ENCODE peak calls at places on chromosomes 3 and 15, in seven cellular contexts. B, L, Y, T, S, E and Q are unnamed samples. For H3K4me1 and H3K9me3, the result is how much of the 10 kb centered on the place peaks cover.

GRCh38 chr15:74657846-74658245 is 38.0 kb downstream of the EDC3 start:
- DNase-seq in B (peak), Y (no peak), T (no peak), L (no peak), E (no peak), S (peak), Q (no peak)

GRCh38 chr3:64666171-64666581 is 21.6 kb downstream of the ADAMTS9 start:
- DNase-seq in T (no peak), E (peak), Y (no peak), L (peak), S (peak), B (peak), Q (no peak)

GRCh38 chr3:173711619-173712018 is 314.1 kb downstream of the NLGN1 start:
- DNase-seq in Y (no peak), B (no peak), S (peak), T (no peak), E (no peak), L (peak), Q (no peak)

GRCh38 chr3:85360742-85361387 is 402.1 kb downstream of the CADM2 start:
- DNase-seq in B (no peak), L (peak), T (no peak), E (peak), S (peak), Y (no peak), Q (no peak)

GRCh38 chr3:45011756-45012441 is 14.2 kb upstream of the CLEC3B start:
- DNase-seq in Y (peak), B (peak), E (no peak), S (peak), L (peak), T (peak), Q (peak)

GRCh38 chr3:112302881-112303761 is 9.1 kb upstream of the SLC9C1 start:
- DNase-seq in S (peak), B (peak), E (no peak), Y (no peak), T (no peak), L (peak), Q (no peak)

GRCh38 chr3:57256844-57257243 is 29.3 kb downstream of the APPL1 start:
- DNase-seq in L (no peak), E (no peak), S (no peak), Y (no peak), T (no peak), B (no peak), Q (no peak)

GRCh38 chr3:71132995-71133730 is 450.4 kb downstream of the FOXP1 start:
- DNase-seq in L (no peak), Y (no peak), E (no peak), T (no peak), B (peak), S (no peak), Q (no peak)

GRCh38 chr3:114154321-114154821 is 24.5 kb downstream of the DRD3 start:
- DNase-seq in T (no peak), E (no peak), S (no peak), L (no peak), B (no peak), Y (no peak), Q (no peak)

GRCh38 chr3:72011495-72011894 is 226.5 kb upstream of the PROK2 start:
- DNase-seq in Y (no peak), L (no peak), E (no peak), S (peak), B (peak), T (no peak), Q (no peak)

GRCh38 chr15:43518073-43518761 is 809 bp downstream of the MAP1A start:
- DNase-seq in S (peak), T (no peak), L (peak), Y (peak), B (peak), E (no peak), Q (no peak)

GRCh38 chr3:152941825-152942224 is 106.9 kb downstream of the P2RY1 start:
- DNase-seq in E (no peak), L (no peak), Y (no peak), B (no peak), T (no peak), S (no peak), Q (no peak)

GRCh38 chr3:27165348-27165747 is 203.8 kb downstream of the NEK10 start:
- DNase-seq in E (no peak), T (no peak), L (peak), S (peak), B (peak), Y (no peak), Q (no peak)

GRCh38 chr15:101148166-101148880 is 103.5 kb downstream of the CHSY1 start:
- DNase-seq in T (peak), Y (no peak), S (no peak), B (no peak), E (no peak), L (no peak), Q (no peak)

GRCh38 chr15:73686781-73687256 is 2.6 kb downstream of the CD276 start:
- DNase-seq in Y (no peak), S (peak), B (peak), E (peak), T (no peak), L (peak), Q (no peak)

GRCh38 chr3:99950921-99951320 is 133.3 kb downstream of the CMSS1 start:
- DNase-seq in E (no peak), T (no peak), B (no peak), Y (no peak), L (no peak), S (no peak), Q (no peak)

GRCh38 chr15:59311245-59311644 is 61.4 kb downstream of the MYO1E start:
- DNase-seq in Y (no peak), E (no peak), S (no peak), T (no peak), B (no peak), L (no peak), Q (no peak)

GRCh38 chr3:126395846-126396513 is 1.3 kb downstream of the CFAP100 start:
- DNase-seq in T (no peak), Y (no peak), E (no peak), L (no peak), S (no peak), B (no peak), Q (no peak)

GRCh38 chr3:4222574-4222973 is 80.6 kb upstream of the SETMAR start:
- DNase-seq in S (no peak), E (no peak), T (no peak), Y (no peak), L (no peak), B (no peak), Q (no peak)

GRCh38 chr3:137764563-137765309 is 621 bp downstream of the SOX14 start:
- DNase-seq in E (no peak), L (no peak), T (peak), B (no peak), Y (no peak), S (no peak), Q (no peak)
- H3K4me1 ChIP-seq in E (under half), L (under half), T (under half), B (under half), Y (under half), S (under half), Q (under half)

GRCh38 chr3:270688-271087 is 74.1 kb downstream of the CHL1 start:
- DNase-seq in E (no peak), S (no peak), T (no peak), Y (no peak), L (no peak), B (no peak), Q (no peak)
- H3K9me3 ChIP-seq in E (under half), S (under half), T (under half), Y (under half), L (under half), B (under half), Q (under half)

GRCh38 chr15:89826671-89827655 is 12.3 kb upstream of the ANPEP start:
- DNase-seq in E (no peak), Y (no peak), T (no peak), S (no peak), L (no peak), B (no peak), Q (no peak)

GRCh38 chr15:89823836-89824606 is 9.4 kb upstream of the ANPEP start:
- DNase-seq in Y (no peak), B (no peak), E (no peak), S (no peak), T (no peak), L (no peak), Q (no peak)

GRCh38 chr15:89822951-89823701 is 8.5 kb upstream of the ANPEP start:
- DNase-seq in S (no peak), T (no peak), L (no peak), B (peak), E (no peak), Y (no peak), Q (no peak)

GRCh38 chr15:89824607-89824867 is 9.9 kb upstream of the ANPEP start:
- DNase-seq in Y (no peak), T (no peak), L (no peak), B (no peak), E (no peak), S (no peak), Q (no peak)

DNA sequence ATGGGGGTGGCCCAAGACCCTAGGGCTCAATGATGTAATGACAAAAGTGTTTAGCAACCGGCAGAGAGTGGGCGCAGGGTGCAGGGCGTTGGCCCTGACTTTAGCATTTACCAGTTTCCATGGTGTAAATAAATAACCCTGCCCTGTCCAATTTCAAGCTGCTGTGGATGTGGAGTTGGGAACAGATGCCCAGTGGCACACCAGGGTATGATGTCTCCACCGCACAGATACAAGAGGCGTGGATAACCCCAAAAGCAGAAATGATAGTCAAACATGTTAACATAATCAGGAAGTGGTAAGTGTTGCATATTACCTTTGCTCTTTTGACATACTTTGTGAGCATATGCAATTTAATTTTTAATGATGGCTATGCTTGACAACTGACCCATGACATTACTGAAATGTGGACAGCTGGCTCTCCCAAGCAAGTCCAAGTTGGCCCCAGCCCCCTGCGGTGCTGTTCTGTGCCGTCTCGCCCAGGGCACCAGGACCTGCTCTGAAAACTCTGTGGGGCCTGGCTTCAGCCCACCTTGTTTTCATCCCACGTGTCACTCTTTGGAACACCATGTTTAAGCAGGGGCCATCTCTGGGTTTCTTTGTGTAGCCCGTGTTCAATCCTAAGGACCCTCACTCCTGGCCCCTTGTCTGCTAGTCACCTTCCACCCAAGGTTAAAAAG is 10.8 kb upstream of the ANPEP start:
- DNase-seq in L (no peak), S (no peak), T (no peak), E (no peak), B (no peak), Y (no peak), Q (no peak)
- H3K4me1 ChIP-seq in L (under half), S (half or more), T (under half), E (half or more), B (half or more), Y (under half), Q (under half)

DNA sequence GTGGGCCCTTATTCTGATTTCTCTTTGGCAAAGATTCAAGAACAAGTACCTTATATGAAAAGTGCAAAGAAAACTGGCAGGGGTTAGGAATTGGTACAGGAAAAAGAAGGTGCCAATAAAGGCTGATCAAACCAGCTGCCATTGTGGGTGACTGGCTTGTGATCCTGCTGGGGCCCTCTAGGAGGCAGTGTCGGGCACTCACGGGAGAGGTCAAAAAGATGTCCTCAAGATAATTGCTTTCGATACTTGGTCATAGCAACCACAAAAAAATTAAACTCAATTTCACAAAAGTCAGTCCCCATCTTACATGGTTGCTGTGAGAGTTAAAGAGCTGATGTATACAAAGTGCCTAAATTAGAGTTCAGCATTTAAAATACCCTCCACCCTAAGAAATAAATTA is 31.0 kb upstream of the CAV3 start:
- DNase-seq in L (no peak), Y (no peak), B (no peak), T (no peak), S (no peak), E (no peak), Q (no peak)
- H3K9me3 ChIP-seq in L (under half), Y (under half), B (under half), T (under half), S (under half), E (under half), Q (under half)

GRCh38 chr3:185024406-185024805 is 128.5 kb downstream of the C3orf70 start:
- DNase-seq in L (no peak), E (no peak), T (no peak), B (no peak), Y (no peak), S (no peak), Q (no peak)
- H3K4me1 ChIP-seq in L (under half), E (under half), T (under half), B (under half), Y (under half), S (under half), Q (under half)

GRCh38 chr15:26518885-26519284 is 254.0 kb downstream of the GABRB3 start:
- DNase-seq in S (no peak), E (no peak), T (no peak), Y (no peak), L (no peak), B (no peak), Q (no peak)

GRCh38 chr15:26516102-26516980 is 256.5 kb downstream of the GABRB3 start:
- DNase-seq in B (no peak), E (no peak), Y (no peak), L (no peak), S (no peak), T (no peak), Q (no peak)

GRCh38 chr15:26525096-26525495 is 247.8 kb downstream of the GABRB3 start:
- DNase-seq in T (no peak), Y (no peak), S (no peak), E (peak), B (no peak), L (no peak), Q (no peak)

GRCh38 chr15:26521142-26521541 is 251.7 kb downstream of the GABRB3 start:
- DNase-seq in B (no peak), T (no peak), Y (no peak), S (no peak), E (no peak), L (no peak), Q (no peak)
- H3K9me3 ChIP-seq in B (under half), T (half or more), Y (under half), S (under half), E (under half), L (under half), Q (under half)

DNA sequence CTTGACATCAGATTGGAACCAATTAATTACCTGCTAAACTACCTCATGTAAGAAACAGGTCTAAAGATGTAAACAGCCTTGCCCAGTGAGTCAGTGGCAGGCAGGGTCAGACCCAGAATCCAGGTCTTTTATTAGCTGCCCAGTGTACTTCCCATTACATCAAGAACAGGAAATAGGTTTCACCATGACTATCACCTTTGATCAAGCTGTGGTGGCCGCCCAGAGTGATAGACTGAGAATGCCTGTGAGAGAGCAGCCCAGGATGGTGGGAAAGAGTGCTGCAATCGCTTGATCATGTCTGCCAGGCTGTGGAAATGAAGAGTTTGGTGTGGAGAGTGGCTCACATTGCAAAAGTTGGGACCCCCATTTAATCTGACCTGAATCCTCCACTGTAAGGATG is 61.3 kb upstream of the PIAS1 start:
- DNase-seq in T (no peak), B (no peak), L (no peak), Y (no peak), E (peak), S (no peak), Q (no peak)
- H3K4me1 ChIP-seq in T (under half), B (under half), L (under half), Y (under half), E (under half), S (under half), Q (under half)

DNA sequence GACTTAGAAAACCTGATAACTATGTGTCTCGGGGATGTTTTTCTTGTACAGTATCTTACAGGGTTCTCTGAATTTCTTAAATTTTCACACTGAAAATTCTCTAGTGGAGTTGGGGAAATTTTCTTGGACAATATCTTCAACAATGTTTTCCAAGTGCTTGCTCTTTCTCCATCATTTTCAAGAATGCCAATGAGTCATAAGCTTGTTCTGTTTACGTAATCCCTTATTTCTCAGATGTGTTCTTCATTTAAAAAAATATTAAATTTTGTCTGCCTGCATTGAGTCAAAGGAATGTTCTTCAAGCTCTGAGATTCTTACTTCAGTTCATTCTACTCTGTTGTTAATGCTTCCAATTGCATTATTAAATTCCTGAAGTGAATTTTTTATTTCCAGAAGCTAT is 21.9 kb upstream of the PLSCR2 start:
- DNase-seq in T (no peak), B (peak), Y (no peak), L (no peak), S (no peak), E (no peak), Q (no peak)
- H3K9me3 ChIP-seq in T (under half), B (under half), Y (under half), L (under half), S (under half), E (under half), Q (under half)

GRCh38 chr15:40104865-40105516 is 3.7 kb downstream of the BMF start:
- DNase-seq in Y (peak), S (peak), B (peak), E (peak), L (peak), T (peak), Q (peak)

GRCh38 chr15:40103864-40104271 is 4.8 kb downstream of the BMF start:
- DNase-seq in L (no peak), S (no peak), E (no peak), Y (no peak), B (no peak), T (no peak), Q (no peak)

GRCh38 chr15:40104296-40104864 is 4.3 kb downstream of the BMF start:
- DNase-seq in B (no peak), Y (no peak), E (no peak), S (no peak), T (no peak), L (no peak), Q (no peak)

GRCh38 chr15:40100947-40101905 is 7.5 kb downstream of the BMF start:
- DNase-seq in Y (no peak), B (no peak), T (no peak), S (no peak), L (no peak), E (no peak), Q (no peak)

GRCh38 chr15:40103124-40103858 is 5.4 kb downstream of the BMF start:
- DNase-seq in S (peak), Y (peak), T (peak), E (no peak), L (peak), B (peak), Q (peak)
- H3K4me1 ChIP-seq in S (half or more), Y (half or more), T (half or more), E (half or more), L (half or more), B (half or more), Q (half or more)

DNA sequence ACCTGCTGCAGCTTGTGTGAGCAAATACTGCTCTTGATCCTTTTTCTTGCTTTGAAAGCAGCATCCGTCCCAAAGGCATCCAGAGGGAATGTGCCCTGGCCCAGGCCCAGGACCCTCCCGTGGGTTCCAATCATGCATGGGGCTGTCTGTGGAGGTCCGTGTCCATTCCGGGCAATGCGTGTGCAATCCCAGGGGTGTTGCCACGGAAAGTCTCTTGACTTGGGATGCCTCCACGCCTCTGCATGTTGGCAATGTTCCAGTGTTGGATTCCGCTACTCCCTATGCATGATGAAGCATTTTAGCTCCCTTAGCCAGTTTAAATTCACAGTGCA is 105.7 kb downstream of the SNRPN start:
- DNase-seq in T (no peak), Y (no peak), S (no peak), E (no peak), L (no peak), B (no peak), Q (peak)
- H3K9me3 ChIP-seq in T (half or more), Y (half or more), S (half or more), E (half or more), L (half or more), B (half or more), Q (under half)